ENCODE peak calls at places on chromosomes 6 and 20, in six cellular contexts. One of them, this sample, is unnamed.

GRCh38 chr20:42204261-42204660 is 586.1 kb upstream of the CHD6 start:
- DNase-seq in A549: no peak
- DNase-seq in esophagus muscularis mucosa: no peak
- DNase-seq in ovary: no peak
- DNase-seq in breast epithelium: no peak
- DNase-seq in IMR-90: no peak
- DNase-seq in this sample: no peak

GRCh38 chr20:40741507-40742106 is 52.6 kb upstream of the MAFB start:
- DNase-seq in breast epithelium: no peak
- DNase-seq in A549: peak; percentile 39
- DNase-seq in ovary: no peak
- DNase-seq in IMR-90: peak; percentile 34
- DNase-seq in esophagus muscularis mucosa: no peak
- DNase-seq in this sample: peak; percentile 31

GRCh38 chr20:61543086-61543485 is 291.0 kb downstream of the CDH4 start:
- DNase-seq in IMR-90: no peak
- DNase-seq in esophagus muscularis mucosa: no peak
- DNase-seq in breast epithelium: no peak
- DNase-seq in A549: no peak
- DNase-seq in ovary: no peak
- DNase-seq in this sample: no peak

GRCh38 chr20:60408435-60408834 is 450.2 kb downstream of the CDH26 start:
- DNase-seq in esophagus muscularis mucosa: no peak
- DNase-seq in A549: no peak
- DNase-seq in IMR-90: no peak
- DNase-seq in ovary: no peak
- DNase-seq in breast epithelium: no peak
- DNase-seq in this sample: no peak

GRCh38 chr6:135995160-135995898 is 143.8 kb downstream of the PDE7B start:
- DNase-seq in A549: no peak
- DNase-seq in breast epithelium: no peak
- DNase-seq in ovary: no peak
- DNase-seq in IMR-90: peak; percentile 93
- DNase-seq in esophagus muscularis mucosa: no peak
- DNase-seq in this sample: no peak

GRCh38 chr6:137155830-137156229 is 17.6 kb downstream of the IL22RA2 start:
- DNase-seq in A549: no peak
- DNase-seq in ovary: no peak
- DNase-seq in IMR-90: no peak
- DNase-seq in esophagus muscularis mucosa: no peak
- DNase-seq in breast epithelium: peak; percentile 47
- DNase-seq in this sample: no peak

GRCh38 chr6:90397929-90398674 is 101.5 kb upstream of the BACH2 start:
- DNase-seq in A549: no peak
- DNase-seq in esophagus muscularis mucosa: no peak
- DNase-seq in IMR-90: peak; percentile 32
- DNase-seq in breast epithelium: no peak
- DNase-seq in ovary: no peak
- DNase-seq in this sample: no peak

GRCh38 chr20:24745617-24746350 is 203.3 kb upstream of the CST7 start:
- DNase-seq in ovary: no peak
- DNase-seq in breast epithelium: no peak
- DNase-seq in IMR-90: no peak
- DNase-seq in esophagus muscularis mucosa: no peak
- DNase-seq in A549: no peak
- DNase-seq in this sample: peak; percentile 62

GRCh38 chr20:25135031-25135430 is 53.1 kb upstream of the VSX1 start:
- DNase-seq in ovary: no peak
- DNase-seq in A549: no peak
- DNase-seq in IMR-90: no peak
- DNase-seq in esophagus muscularis mucosa: no peak
- DNase-seq in breast epithelium: no peak
- DNase-seq in this sample: no peak

GRCh38 chr6:127342946-127343752 is at the start of gene ECHDC1:
- DNase-seq in IMR-90: peak; percentile 66
- DNase-seq in esophagus muscularis mucosa: no peak
- DNase-seq in A549: peak; percentile 64
- DNase-seq in ovary: peak; percentile 53
- DNase-seq in breast epithelium: peak; percentile 42
- DNase-seq in this sample: peak; percentile 89

GRCh38 chr20:32603046-32603726 is 18.1 kb upstream of the NOL4L start:
- DNase-seq in ovary: no peak
- DNase-seq in IMR-90: no peak
- DNase-seq in esophagus muscularis mucosa: no peak
- DNase-seq in breast epithelium: no peak
- DNase-seq in A549: no peak
- DNase-seq in this sample: peak; percentile 30

GRCh38 chr6:107237992-107238660 is 122.8 kb upstream of the BEND3 start:
- DNase-seq in IMR-90: peak; percentile 74
- DNase-seq in breast epithelium: no peak
- DNase-seq in A549: no peak
- DNase-seq in esophagus muscularis mucosa: no peak
- DNase-seq in ovary: no peak
- DNase-seq in this sample: no peak

GRCh38 chr20:12928755-12929401 is 79.9 kb upstream of the SPTLC3 start:
- DNase-seq in IMR-90: peak; percentile 87
- DNase-seq in A549: no peak
- DNase-seq in ovary: no peak
- DNase-seq in esophagus muscularis mucosa: no peak
- DNase-seq in breast epithelium: no peak
- DNase-seq in this sample: no peak

GRCh38 chr20:5510446-5510845 is 193.7 kb upstream of the PROKR2 start:
- DNase-seq in esophagus muscularis mucosa: no peak
- DNase-seq in breast epithelium: no peak
- DNase-seq in A549: no peak
- DNase-seq in IMR-90: no peak
- DNase-seq in ovary: no peak
- DNase-seq in this sample: peak; percentile 42

GRCh38 chr20:50246367-50247195 is 56.0 kb downstream of the CEBPB start:
- DNase-seq in ovary: no peak
- DNase-seq in breast epithelium: peak; percentile 68
- DNase-seq in esophagus muscularis mucosa: no peak
- DNase-seq in IMR-90: no peak
- DNase-seq in A549: no peak
- DNase-seq in this sample: no peak

GRCh38 chr6:116371384-116372209 is 850 bp downstream of the DSE start:
- DNase-seq in breast epithelium: peak; percentile 74
- DNase-seq in esophagus muscularis mucosa: no peak
- DNase-seq in A549: peak; percentile 73
- DNase-seq in IMR-90: peak; percentile 94
- DNase-seq in ovary: peak; percentile 81
- DNase-seq in this sample: peak; percentile 95

GRCh38 chr6:142400495-142400894 is 98.7 kb downstream of the ADGRG6 start:
- DNase-seq in esophagus muscularis mucosa: no peak
- DNase-seq in breast epithelium: no peak
- DNase-seq in ovary: no peak
- DNase-seq in A549: no peak
- DNase-seq in IMR-90: peak; percentile 79
- DNase-seq in this sample: no peak

GRCh38 chr6:30101939-30102700 is 10.8 kb downstream of the TRIM31 start:
- DNase-seq in esophagus muscularis mucosa: peak; percentile 93
- DNase-seq in ovary: peak; percentile 87
- DNase-seq in IMR-90: peak; percentile 77
- DNase-seq in breast epithelium: peak; percentile 92
- DNase-seq in A549: peak; percentile 83
- DNase-seq in this sample: peak; percentile 83

GRCh38 chr6:73739097-73739496 is 43.1 kb downstream of the CD109 start:
- DNase-seq in esophagus muscularis mucosa: no peak
- DNase-seq in A549: peak; percentile 3
- DNase-seq in ovary: no peak
- DNase-seq in breast epithelium: no peak
- DNase-seq in IMR-90: peak; percentile 78
- DNase-seq in this sample: no peak

GRCh38 chr6:140857734-140858380 is 1274.9 kb upstream of the GJE1 start:
- DNase-seq in IMR-90: peak; percentile 95
- DNase-seq in breast epithelium: no peak
- DNase-seq in A549: peak; percentile 20
- DNase-seq in esophagus muscularis mucosa: no peak
- DNase-seq in ovary: no peak
- DNase-seq in this sample: no peak

GRCh38 chr6:12298017-12298958 is 8.1 kb downstream of the EDN1 start:
- DNase-seq in IMR-90: no peak
- DNase-seq in A549: no peak
- DNase-seq in breast epithelium: no peak
- DNase-seq in ovary: no peak
- DNase-seq in esophagus muscularis mucosa: no peak
- DNase-seq in this sample: no peak

DNA sequence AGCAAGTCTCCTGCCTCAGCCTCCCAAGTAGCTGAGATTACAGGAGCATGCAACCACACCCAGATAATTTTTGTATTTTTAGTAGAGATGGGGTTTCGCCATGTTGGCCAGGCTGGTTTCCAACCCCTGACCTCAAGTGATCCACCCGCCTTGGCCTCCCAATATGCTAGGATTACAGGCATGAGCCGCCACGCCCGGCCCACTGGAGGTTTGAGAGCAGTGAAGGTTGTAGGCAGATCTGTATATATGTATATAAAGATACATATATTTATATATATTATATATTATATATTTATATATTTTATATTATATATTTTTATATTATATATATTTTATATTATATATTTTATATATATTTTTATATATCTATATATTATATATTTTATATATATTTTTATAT is 38.2 kb upstream of the TTPAL start:
- DNase-seq in breast epithelium: no peak
- DNase-seq in esophagus muscularis mucosa: no peak
- DNase-seq in IMR-90: no peak
- DNase-seq in ovary: no peak
- DNase-seq in A549: no peak
- DNase-seq in this sample: no peak
- TF ChIP-seq POLR2A in breast epithelium: no peak
- TF ChIP-seq POLR2A in esophagus muscularis mucosa: no peak
- TF ChIP-seq POLR2A in IMR-90: no peak
- TF ChIP-seq POLR2A in ovary: no peak
- TF ChIP-seq POLR2A in A549: no peak
- TF ChIP-seq POLR2A in this sample: no peak

DNA sequence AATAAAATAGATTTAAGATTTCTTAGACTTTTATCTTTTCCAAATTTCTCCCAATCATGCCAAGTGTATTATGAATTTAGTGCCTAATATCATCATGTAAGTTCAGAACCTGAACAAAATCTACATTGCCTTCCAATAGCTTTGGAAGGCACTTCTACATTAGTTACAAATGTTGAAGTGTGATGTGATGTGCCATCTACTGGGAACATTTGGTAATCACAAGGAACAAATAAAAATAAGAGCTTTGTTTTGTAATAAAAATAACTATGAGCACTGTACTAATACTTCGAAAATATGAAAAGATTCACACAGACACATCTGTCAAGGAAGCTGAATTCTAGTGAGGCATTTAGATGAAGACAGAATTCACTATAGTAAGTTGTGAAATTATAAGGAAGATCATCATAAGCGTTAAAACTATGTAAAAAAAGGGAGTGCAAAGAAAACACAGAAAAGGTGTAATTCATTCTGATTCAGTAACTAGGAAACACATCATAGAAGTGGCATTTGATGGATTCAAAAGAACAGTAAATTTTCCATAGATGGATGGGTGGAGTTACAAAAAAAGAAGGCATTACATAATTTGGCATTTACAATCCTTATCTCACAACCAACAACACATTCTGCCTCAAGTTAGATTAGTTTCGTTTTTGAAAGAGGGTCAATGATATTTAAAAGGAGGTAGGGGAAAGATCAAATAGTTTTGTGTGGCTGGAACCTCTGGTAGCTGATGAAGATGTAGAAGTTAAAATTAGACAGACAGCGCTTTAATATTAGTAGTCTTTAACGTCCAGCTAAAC is 161.0 kb downstream of the ASCC3 start:
- DNase-seq in IMR-90: peak; percentile 41
- DNase-seq in ovary: no peak
- DNase-seq in breast epithelium: no peak
- DNase-seq in A549: peak; percentile 0
- DNase-seq in esophagus muscularis mucosa: no peak
- DNase-seq in this sample: no peak
- TF ChIP-seq CTCF in IMR-90: peak; percentile 46
- TF ChIP-seq CTCF in ovary: peak; percentile 16
- TF ChIP-seq CTCF in breast epithelium: peak; percentile 40
- TF ChIP-seq CTCF in A549: peak; percentile 37
- TF ChIP-seq CTCF in esophagus muscularis mucosa: peak; percentile 36
- TF ChIP-seq CTCF in this sample: no peak

GRCh38 chr6:105135056-105135455 is 44.8 kb downstream of the POPDC3 start:
- DNase-seq in esophagus muscularis mucosa: no peak
- DNase-seq in A549: peak; percentile 40
- DNase-seq in ovary: no peak
- DNase-seq in breast epithelium: no peak
- DNase-seq in IMR-90: peak; percentile 18
- DNase-seq in this sample: no peak

GRCh38 chr6:105137388-105137787 is 42.4 kb downstream of the POPDC3 start:
- DNase-seq in ovary: peak; percentile 16
- DNase-seq in A549: no peak
- DNase-seq in breast epithelium: no peak
- DNase-seq in esophagus muscularis mucosa: no peak
- DNase-seq in IMR-90: no peak
- DNase-seq in this sample: no peak

GRCh38 chr6:105135907-105136432 is 43.8 kb downstream of the POPDC3 start:
- DNase-seq in breast epithelium: no peak
- DNase-seq in ovary: no peak
- DNase-seq in esophagus muscularis mucosa: no peak
- DNase-seq in IMR-90: peak; percentile 22
- DNase-seq in A549: no peak
- DNase-seq in this sample: no peak

GRCh38 chr6:105136433-105137350 is 43.1 kb downstream of the POPDC3 start:
- DNase-seq in IMR-90: peak; percentile 59
- DNase-seq in A549: peak; percentile 57
- DNase-seq in esophagus muscularis mucosa: no peak
- DNase-seq in breast epithelium: no peak
- DNase-seq in ovary: peak; percentile 44
- DNase-seq in this sample: peak; percentile 23

GRCh38 chr6:105138141-105138540 is 41.7 kb downstream of the POPDC3 start:
- DNase-seq in IMR-90: no peak
- DNase-seq in esophagus muscularis mucosa: no peak
- DNase-seq in A549: no peak
- DNase-seq in breast epithelium: no peak
- DNase-seq in ovary: no peak
- DNase-seq in this sample: no peak
- H3K4me3 ChIP-seq in IMR-90: no peak overlapping the region
- H3K4me3 ChIP-seq in esophagus muscularis mucosa: peak overlapping the region; percentile 91
- H3K4me3 ChIP-seq in A549: no peak overlapping the region
- H3K4me3 ChIP-seq in breast epithelium: no peak overlapping the region
- H3K4me3 ChIP-seq in ovary: no peak overlapping the region
- H3K4me3 ChIP-seq in this sample: no peak overlapping the region

GRCh38 chr6:170471458-170471857 is 81.6 kb downstream of the PSMB1 start:
- DNase-seq in IMR-90: no peak
- DNase-seq in esophagus muscularis mucosa: no peak
- DNase-seq in breast epithelium: no peak
- DNase-seq in ovary: no peak
- DNase-seq in A549: no peak
- DNase-seq in this sample: no peak

GRCh38 chr6:170473226-170473789 is 79.8 kb downstream of the PSMB1 start:
- DNase-seq in A549: no peak
- DNase-seq in breast epithelium: no peak
- DNase-seq in IMR-90: no peak
- DNase-seq in ovary: no peak
- DNase-seq in esophagus muscularis mucosa: no peak
- DNase-seq in this sample: no peak

GRCh38 chr6:170476360-170476759 is 76.7 kb downstream of the PSMB1 start:
- DNase-seq in esophagus muscularis mucosa: no peak
- DNase-seq in IMR-90: no peak
- DNase-seq in breast epithelium: no peak
- DNase-seq in A549: no peak
- DNase-seq in ovary: no peak
- DNase-seq in this sample: no peak

GRCh38 chr6:170475118-170475517 is 78.0 kb downstream of the PSMB1 start:
- DNase-seq in IMR-90: no peak
- DNase-seq in ovary: no peak
- DNase-seq in breast epithelium: no peak
- DNase-seq in esophagus muscularis mucosa: no peak
- DNase-seq in A549: no peak
- DNase-seq in this sample: no peak

GRCh38 chr6:170473801-170474200 is 79.3 kb downstream of the PSMB1 start:
- DNase-seq in IMR-90: no peak
- DNase-seq in ovary: no peak
- DNase-seq in esophagus muscularis mucosa: no peak
- DNase-seq in A549: no peak
- DNase-seq in breast epithelium: no peak
- DNase-seq in this sample: no peak
- TF ChIP-seq POLR2A in IMR-90: no peak
- TF ChIP-seq POLR2A in ovary: no peak
- TF ChIP-seq POLR2A in esophagus muscularis mucosa: no peak
- TF ChIP-seq POLR2A in A549: no peak
- TF ChIP-seq POLR2A in breast epithelium: no peak
- TF ChIP-seq POLR2A in this sample: no peak

This sample was measured in lower leg skin.